ENCODE peak calls at places on chromosomes 4 and X, in ten cellular contexts. A is HCT116, R is transverse colon, O is SK-N-SH, D is upper lobe of left lung, F is cardiac muscle cell, H is BE2C, G is left lung, I is tibial nerve, K is kidney. P is an unnamed sample.

GRCh38 chr4:24473309-24473721 is 111.0 kb downstream of the DHX15 start:
- DNase-seq in R (peak; percentile 12), H (no peak), G (no peak), A (no peak), O (peak; percentile 25), K (no peak), F (peak; percentile 42), D (peak; percentile 83), I (peak; percentile 16), P (no peak)

GRCh38 chr4:85514117-85514516 is 39.2 kb downstream of the ARHGAP24 start:
- DNase-seq in G (no peak), H (no peak), K (no peak), R (no peak), O (no peak), A (no peak), I (no peak), D (no peak), F (no peak), P (no peak)

GRCh38 chr4:1325681-1326635 is 21.1 kb upstream of the UVSSA start:
- DNase-seq in O (no peak), R (no peak), F (no peak), D (peak; percentile 71), H (no peak), A (no peak), I (no peak), G (no peak), K (peak; percentile 65), P (peak; percentile 33)

GRCh38 chr4:153520871-153521329 is 54.7 kb downstream of the TMEM131L start:
- DNase-seq in H (no peak), A (no peak), I (no peak), G (no peak), K (no peak), R (no peak), O (no peak), F (no peak), D (no peak), P (no peak)

GRCh38 chr4:7872264-7872771 is 67.3 kb downstream of the AFAP1 start:
- DNase-seq in K (no peak), I (peak; percentile 55), F (no peak), H (no peak), A (no peak), R (no peak), D (no peak), O (no peak), G (no peak), P (peak; percentile 79)

GRCh38 chrX:38376747-38377146 is 24.3 kb downstream of the OTC start:
- DNase-seq in D (no peak), I (no peak), R (no peak), H (no peak), G (no peak), A (no peak), O (no peak), F (no peak), K (no peak), P (no peak)

GRCh38 chr4:102500371-102501175 is 586 bp upstream of the NFKB1 start:
- DNase-seq in R (peak; percentile 52), G (peak; percentile 52), F (peak; percentile 51), K (peak; percentile 88), O (peak; percentile 73), H (peak; percentile 82), A (no peak), D (no peak), I (peak; percentile 36), P (peak; percentile 55)

GRCh38 chr4:181372014-181372413 is 871.2 kb upstream of the TENM3 start:
- DNase-seq in O (no peak), D (no peak), F (no peak), A (no peak), R (no peak), I (no peak), G (no peak), H (no peak), K (no peak), P (no peak)

GRCh38 chr4:80767944-80768343 is 262.6 kb upstream of the BMP3 start:
- DNase-seq in F (no peak), G (no peak), I (no peak), R (no peak), A (no peak), K (no peak), O (no peak), H (no peak), D (no peak), P (no peak)

GRCh38 chrX:129651756-129652564 is 2.8 kb downstream of the APLN start:
- DNase-seq in K (no peak), I (no peak), H (no peak), D (no peak), A (no peak), G (no peak), F (peak; percentile 16), O (no peak), R (no peak), P (no peak)

GRCh38 chr4:17447056-17447455 is 64.8 kb downstream of the QDPR start:
- DNase-seq in F (no peak), K (no peak), A (no peak), I (no peak), D (no peak), G (no peak), H (no peak), R (no peak), O (no peak), P (no peak)

GRCh38 chr4:168741281-168742173 is 244.7 kb downstream of the PALLD start:
- DNase-seq in G (peak; percentile 74), R (no peak), H (no peak), O (no peak), A (no peak), K (no peak), I (no peak), D (no peak), F (no peak), P (no peak)

DNA sequence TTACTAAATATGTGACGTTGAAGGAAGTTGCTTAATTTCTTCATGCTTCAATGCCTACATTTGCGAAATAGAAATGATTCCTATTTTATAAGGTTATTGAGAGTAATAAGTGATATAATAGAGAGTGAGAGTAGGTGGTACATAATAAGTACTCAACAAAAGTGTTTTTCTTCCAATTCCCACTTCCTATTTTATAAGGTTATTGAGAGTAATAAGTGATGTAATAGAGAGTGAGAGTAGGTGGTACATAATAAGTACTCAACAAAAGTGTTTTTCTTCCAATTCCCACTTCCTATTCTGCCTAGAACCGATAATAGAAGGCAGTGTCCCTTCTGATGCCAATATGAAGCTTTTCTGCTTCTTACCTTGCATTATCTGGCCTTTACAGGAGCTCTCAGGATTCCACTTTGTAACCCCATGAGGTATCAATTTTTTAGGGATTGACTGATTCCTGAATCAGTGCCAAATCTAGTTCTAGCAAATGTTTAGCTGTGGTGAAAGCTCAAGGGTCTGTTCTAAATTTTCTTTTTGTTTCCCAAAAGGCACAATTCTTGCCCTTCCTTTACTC is 31.4 kb downstream of the VSIG4 start:
- DNase-seq in I (no peak), F (no peak), A (no peak), O (no peak), D (no peak), R (no peak), H (no peak), G (no peak), K (no peak), P (no peak)
- H3K4me1 ChIP-seq in I (no peaks in the 10 kb centered on the region), F (no peaks in the 10 kb centered on the region), A (no peaks in the 10 kb centered on the region), O (no peaks in the 10 kb centered on the region), D (peaks cover 20% of the 10 kb centered on the region), R (no peaks in the 10 kb centered on the region), H (no peaks in the 10 kb centered on the region), G (no peaks in the 10 kb centered on the region), K (no peaks in the 10 kb centered on the region), P (no peaks in the 10 kb centered on the region)

GRCh38 chrX:134760671-134761070 is 102.4 kb upstream of the PLAC1 start:
- DNase-seq in I (no peak), O (no peak), D (no peak), K (no peak), F (no peak), A (no peak), R (no peak), H (no peak), G (no peak), P (no peak)

GRCh38 chrX:134758652-134759051 is 100.4 kb upstream of the PLAC1 start:
- DNase-seq in I (no peak), K (no peak), R (no peak), G (no peak), H (no peak), O (no peak), F (no peak), A (no peak), D (no peak), P (no peak)

GRCh38 chrX:134761788-134762187 is 103.5 kb upstream of the PLAC1 start:
- DNase-seq in O (peak; percentile 16), I (no peak), A (no peak), H (no peak), F (peak; percentile 29), K (no peak), R (no peak), D (no peak), G (no peak), P (no peak)

GRCh38 chrX:134764202-134764785 is 106.0 kb upstream of the PLAC1 start:
- DNase-seq in O (peak; percentile 66), F (no peak), R (no peak), I (no peak), H (no peak), G (no peak), A (peak; percentile 57), D (no peak), K (no peak), P (no peak)
- TF ChIP-seq CTCF in O (peak; percentile 55), F (peak; percentile 18), R (peak; percentile 11), I (no peak), H (peak; percentile 61), G (no peak), A (peak; percentile 45), D (no peak), K (no peak), P (no peak)

GRCh38 chrX:54640721-54641120 is 110.7 kb downstream of the GNL3L start:
- DNase-seq in O (no peak), D (no peak), I (no peak), G (no peak), R (no peak), H (no peak), A (no peak), F (peak; percentile 48), K (no peak), P (peak; percentile 50)

GRCh38 chrX:54641530-54641929 is 111.5 kb downstream of the GNL3L start:
- DNase-seq in D (no peak), F (no peak), O (no peak), G (no peak), K (no peak), A (no peak), I (no peak), R (no peak), H (no peak), P (no peak)

GRCh38 chrX:54639346-54640102 is 109.5 kb downstream of the GNL3L start:
- DNase-seq in K (peak; percentile 98), O (peak; percentile 76), I (peak; percentile 92), H (peak; percentile 95), F (peak; percentile 94), R (peak; percentile 94), D (peak; percentile 92), A (peak; percentile 90), G (peak; percentile 94), P (peak; percentile 98)

GRCh38 chrX:54639018-54639345 is 109.0 kb downstream of the GNL3L start:
- DNase-seq in K (no peak), I (no peak), H (no peak), D (no peak), G (no peak), R (no peak), A (no peak), F (no peak), O (no peak), P (no peak)

GRCh38 chrX:54640103-54640428 is 110.0 kb downstream of the GNL3L start:
- DNase-seq in D (no peak), A (no peak), O (no peak), G (no peak), H (no peak), I (no peak), R (no peak), F (no peak), K (no peak), P (no peak)
- H3K4me3 ChIP-seq in D (peak overlapping the region; percentile 48), A (peak overlapping the region; percentile 46), O (peak overlapping the region; percentile 59), G (no peak overlapping the region), H (peak overlapping the region; percentile 64), I (peak overlapping the region; percentile 37), R (peak overlapping the region; percentile 53), F (peak overlapping the region; percentile 13), K (no peak overlapping the region), P (peak overlapping the region; percentile 66)

GRCh38 chr4:100168521-100168920 is 21.7 kb downstream of the DDIT4L start:
- DNase-seq in G (no peak), K (no peak), A (no peak), H (no peak), D (no peak), R (no peak), O (no peak), F (no peak), I (no peak), P (no peak)
- H3K4me1 ChIP-seq in G (no peaks in the 10 kb centered on the region), K (no peaks in the 10 kb centered on the region), A (no peaks in the 10 kb centered on the region), H (peaks cover 7% of the 10 kb centered on the region), D (no peaks in the 10 kb centered on the region), R (no peaks in the 10 kb centered on the region), O (no peaks in the 10 kb centered on the region), F (no peaks in the 10 kb centered on the region), I (no peaks in the 10 kb centered on the region), P (peaks cover 30% of the 10 kb centered on the region)